ENCODE peak calls at places on chromosomes 1 and 21, in four cellular contexts. R is AG08395, G is AG04450, N is NCI-H1105 treated with DMSO at 0.1 percent for 48 hours. Q is an unnamed sample.
A peak's percentile ranks its signal among the peaks of the same experiment; 100 is the strongest.

GRCh38 chr1:24322636-24323177 is 3.5 kb downstream of the GRHL3 start:
- DNase-seq in R (no peak), G (no peak), N (no peak), Q (no peak)

GRCh38 chr1:184162266-184162665 is 110.7 kb downstream of the TSEN15 start:
- DNase-seq in R (no peak), G (no peak), N (no peak), Q (no peak)

GRCh38 chr21:45465611-45466329 is 60.8 kb downstream of the COL18A1 start:
- DNase-seq in R (no peak), G (no peak), N (no peak), Q (no peak)

GRCh38 chr1:41659903-41660302 is 175.4 kb upstream of the EDN2 start:
- DNase-seq in R (no peak), G (no peak), N (no peak), Q (no peak)

GRCh38 chr1:206955476-206956312 is 9.4 kb upstream of the PIGR start:
- DNase-seq in R (peak; percentile 37), G (no peak), N (no peak), Q (no peak)

GRCh38 chr1:112390775-112391602 is 5.0 kb upstream of the CTTNBP2NL start:
- DNase-seq in R (peak; percentile 87), G (peak; percentile 84), N (peak; percentile 94), Q (peak; percentile 93)

GRCh38 chr1:56798053-56798471 is 21.1 kb downstream of the FYB2 start:
- DNase-seq in R (peak; percentile 61), G (no peak), N (no peak), Q (peak; percentile 83)

GRCh38 chr1:15950763-15951295 is 25.1 kb downstream of the ZBTB17 start:
- DNase-seq in R (peak; percentile 65), G (no peak), N (no peak), Q (peak; percentile 75)

GRCh38 chr1:59290173-59290954 is 6.5 kb upstream of the FGGY start:
- DNase-seq in R (no peak), G (no peak), N (no peak), Q (peak; percentile 72)

GRCh38 chr1:112431038-112431437 is 35.0 kb downstream of the CTTNBP2NL start:
- DNase-seq in R (no peak), G (no peak), N (no peak), Q (no peak)

GRCh38 chr1:115764541-115764940 is 4.0 kb downstream of the CASQ2 start:
- DNase-seq in R (peak; percentile 48), G (no peak), N (peak; percentile 52), Q (peak; percentile 31)

GRCh38 chr1:95340056-95340455 is 106.0 kb downstream of the RWDD3 start:
- DNase-seq in R (no peak), G (no peak), N (no peak), Q (no peak)

GRCh38 chr1:145892486-145893087 is 6.9 kb upstream of the ANKRD35 start:
- DNase-seq in R (no peak), G (peak; percentile 32), N (no peak), Q (peak; percentile 72)

GRCh38 chr1:71882241-71883036 is 399.9 kb downstream of the NEGR1 start:
- DNase-seq in R (no peak), G (no peak), N (no peak), Q (no peak)

GRCh38 chr1:118979754-118980270 is 8.3 kb downstream of the TBX15 start:
- DNase-seq in R (no peak), G (no peak), N (no peak), Q (peak; percentile 14)

GRCh38 chr1:246947255-246947654 is 15.5 kb upstream of the AHCTF1 start:
- DNase-seq in R (peak; percentile 20), G (no peak), N (no peak), Q (peak; percentile 58)

GRCh38 chr1:156247460-156248322 is at the start of gene PAQR6:
- DNase-seq in R (no peak), G (no peak), N (no peak), Q (no peak)

GRCh38 chr1:33375316-33375715 is 54.4 kb upstream of the A3GALT2 start:
- DNase-seq in R (no peak), G (no peak), N (no peak), Q (no peak)

GRCh38 chr1:232630047-232630893 is at the start of gene SIPA1L2:
- DNase-seq in R (peak; percentile 100), G (peak; percentile 73), N (peak; percentile 70), Q (peak; percentile 88)

GRCh38 chr1:228366062-228366850 is 40.4 kb downstream of the TRIM11 start:
- DNase-seq in R (no peak), G (no peak), N (no peak), Q (no peak)

GRCh38 chr21:42563261-42564045 is 49.8 kb downstream of the SLC37A1 start:
- DNase-seq in R (no peak), G (no peak), N (no peak), Q (no peak)

GRCh38 chr1:8652607-8653046 is 164.8 kb downstream of the RERE start:
- DNase-seq in R (no peak), G (no peak), N (no peak), Q (no peak)

GRCh38 chr1:102191723-102192122 is 195.0 kb upstream of the OLFM3 start:
- DNase-seq in R (no peak), G (no peak), N (peak; percentile 83), Q (peak; percentile 12)

GRCh38 chr1:155092641-155093040 is 14.0 kb downstream of the EFNA3 start:
- DNase-seq in R (no peak), G (no peak), N (no peak), Q (no peak)

GRCh38 chr1:234488054-234488953 is 9.3 kb upstream of the TARBP1 start:
- DNase-seq in R (no peak), G (no peak), N (no peak), Q (no peak)

GRCh38 chr1:245131026-245131393 is 23.8 kb upstream of the KIF26B start:
- DNase-seq in R (no peak), G (no peak), N (no peak), Q (no peak)

GRCh38 chr1:50417946-50418599 is 5.2 kb downstream of the DMRTA2 start:
- DNase-seq in R (no peak), G (no peak), N (no peak), Q (no peak)

GRCh38 chr1:172089768-172090510 is 248.6 kb downstream of the DNM3 start:
- DNase-seq in R (peak; percentile 48), G (no peak), N (no peak), Q (peak; percentile 31)